ENCODE peak calls at places on chromosome 11, in nine cellular contexts. J is neural progenitor cell; K is psoas muscle; U is ovary; C is lung; Q is neuronal stem cell; Z is CD4-positive, alpha-beta T cell; F is tibial nerve; M is mesendoderm. O is an unnamed sample.

GRCh38 chr11:77250881-77251640 is 50.4 kb downstream of the GDPD4 start:
- DNase-seq in J (no peak), K (no peak), U (no peak), C (no peak), Q (no peak), Z (no peak), F (no peak), M (no peak), O (no peak)

GRCh38 chr11:46582588-46582987 is 11.2 kb downstream of the AMBRA1 start:
- DNase-seq in J (no peak), K (no peak), U (no peak), C (no peak), Q (no peak), Z (no peak), F (no peak), M (no peak), O (no peak)

GRCh38 chr11:126544311-126545056 is 189.0 kb downstream of the ST3GAL4 start:
- DNase-seq in J (peak; percentile 94), K (no peak), U (no peak), C (no peak), Q (peak; percentile 79), Z (no peak), F (no peak), M (peak; percentile 83), O (no peak)

GRCh38 chr11:28697920-28698827 is 590.0 kb downstream of the METTL15 start:
- DNase-seq in J (peak; percentile 84), K (peak; percentile 28), U (peak; percentile 57), C (no peak), Q (peak; percentile 81), Z (no peak), F (peak; percentile 54), M (peak; percentile 74), O (peak; percentile 49)

GRCh38 chr11:57641426-57641825 is 8.3 kb downstream of the YPEL4 start:
- DNase-seq in J (peak; percentile 60), K (no peak), U (no peak), C (no peak), Q (no peak), Z (no peak), F (no peak), M (peak; percentile 79), O (no peak)

GRCh38 chr11:108967571-108967970 is 302.7 kb downstream of the DDX10 start:
- DNase-seq in J (no peak), K (no peak), U (no peak), C (no peak), Q (no peak), Z (no peak), F (no peak), M (peak; percentile 36), O (no peak)

GRCh38 chr11:84558085-84558905 is 1068.8 kb downstream of the DLG2 start:
- DNase-seq in J (peak; percentile 61), K (no peak), U (no peak), C (no peak), Q (peak; percentile 24), Z (no peak), F (peak; percentile 13), M (peak; percentile 74), O (no peak)

GRCh38 chr11:94832604-94833238 is 64.6 kb downstream of the AMOTL1 start:
- DNase-seq in J (no peak), K (no peak), U (no peak), C (no peak), Q (no peak), Z (no peak), F (no peak), M (peak; percentile 80), O (no peak)

GRCh38 chr11:64076764-64077163 is 41.0 kb downstream of the FLRT1 start:
- DNase-seq in J (no peak), K (no peak), U (no peak), C (no peak), Q (no peak), Z (no peak), F (no peak), M (no peak), O (no peak)

GRCh38 chr11:65305501-65306268 is 9.0 kb upstream of the CDC42EP2 start:
- DNase-seq in J (no peak), K (no peak), U (peak; percentile 50), C (no peak), Q (no peak), Z (no peak), F (no peak), M (no peak), O (no peak)

GRCh38 chr11:57425565-57426438 is 1.1 kb downstream of the SLC43A3 start:
- DNase-seq in J (no peak), K (peak; percentile 76), U (peak; percentile 74), C (peak; percentile 72), Q (no peak), Z (no peak), F (peak; percentile 59), M (no peak), O (no peak)

GRCh38 chr11:103877221-103877620 is 159.2 kb upstream of the DDI1 start:
- DNase-seq in J (no peak), K (no peak), U (no peak), C (no peak), Q (no peak), Z (no peak), F (no peak), M (peak; percentile 35), O (no peak)

GRCh38 chr11:69848196-69848595 is 29.0 kb upstream of the FGF3 start:
- DNase-seq in J (no peak), K (no peak), U (no peak), C (no peak), Q (no peak), Z (no peak), F (no peak), M (no peak), O (peak; percentile 45)

GRCh38 chr11:123519055-123519796 is 89.2 kb downstream of the GRAMD1B start:
- DNase-seq in J (no peak), K (no peak), U (peak; percentile 45), C (no peak), Q (no peak), Z (no peak), F (no peak), M (peak; percentile 44), O (no peak)

GRCh38 chr11:117438371-117439000 is 110.8 kb downstream of the CEP164 start:
- DNase-seq in J (no peak), K (no peak), U (no peak), C (no peak), Q (no peak), Z (no peak), F (no peak), M (no peak), O (no peak)

GRCh38 chr11:58498464-58498863 is 9.4 kb downstream of the OR5B21 start:
- DNase-seq in J (no peak), K (no peak), U (no peak), C (no peak), Q (no peak), Z (peak; percentile 1), F (no peak), M (no peak), O (no peak)

GRCh38 chr11:16867097-16867496 is 128.7 kb downstream of the C11orf58 start:
- DNase-seq in J (no peak), K (no peak), U (no peak), C (no peak), Q (no peak), Z (no peak), F (no peak), M (peak; percentile 57), O (no peak)

GRCh38 chr11:78809931-78810481 is 235.3 kb upstream of the NARS2 start:
- DNase-seq in J (no peak), K (no peak), U (peak; percentile 53), C (no peak), Q (no peak), Z (no peak), F (no peak), M (no peak), O (peak; percentile 81)

GRCh38 chr11:16817321-16817720 is 78.9 kb downstream of the C11orf58 start:
- DNase-seq in J (no peak), K (no peak), U (no peak), C (no peak), Q (no peak), Z (no peak), F (no peak), M (no peak), O (no peak)

GRCh38 chr11:132620423-132620822 is 911.9 kb downstream of the OPCML start:
- DNase-seq in J (no peak), K (no peak), U (no peak), C (no peak), Q (no peak), Z (no peak), F (no peak), M (no peak), O (no peak)

GRCh38 chr11:68077617-68078592 is 39.1 kb downstream of the TCIRG1 start:
- DNase-seq in J (no peak), K (no peak), U (no peak), C (no peak), Q (no peak), Z (no peak), F (no peak), M (no peak), O (peak; percentile 44)
- H3K27ac ChIP-seq in J (no peak overlapping the region), K (no peak overlapping the region), U (no peak overlapping the region), C (no peak overlapping the region), Q (no peak overlapping the region), Z (no peak overlapping the region), F (no peak overlapping the region), M (no peak overlapping the region), O (no peak overlapping the region)

DNA sequence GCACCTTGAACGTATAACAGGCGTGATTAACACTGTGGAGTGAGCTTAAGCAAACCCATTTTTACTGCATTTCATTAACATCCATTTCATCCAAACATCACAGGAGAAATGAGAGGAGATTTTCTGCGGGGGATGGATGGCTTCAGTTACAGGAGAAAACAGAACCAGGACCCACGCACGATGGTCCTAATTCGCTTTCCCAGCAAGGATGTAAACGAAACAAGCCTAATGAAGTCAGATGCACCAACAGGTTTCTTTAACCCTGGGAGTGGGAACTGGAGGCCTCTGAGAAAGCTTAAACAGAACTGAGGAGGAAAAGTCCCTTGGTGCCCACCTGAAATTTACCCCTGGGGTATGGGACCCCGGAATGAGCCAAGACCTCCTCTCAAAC is 2.7 kb downstream of the CADM1 start:
- DNase-seq in J (peak; percentile 16), K (no peak), U (no peak), C (no peak), Q (no peak), Z (no peak), F (no peak), M (peak; percentile 16), O (no peak)
- H3K27me3 ChIP-seq in J (peaks cover 27% of the 10 kb centered on the region), K (no peaks in the 10 kb centered on the region), U (no peaks in the 10 kb centered on the region), C (no peaks in the 10 kb centered on the region), Q (no peaks in the 10 kb centered on the region), Z (peaks cover 83% of the 10 kb centered on the region), F (peaks cover 17% of the 10 kb centered on the region), M (peaks cover 21% of the 10 kb centered on the region), O (peaks cover 6% of the 10 kb centered on the region)

DNA sequence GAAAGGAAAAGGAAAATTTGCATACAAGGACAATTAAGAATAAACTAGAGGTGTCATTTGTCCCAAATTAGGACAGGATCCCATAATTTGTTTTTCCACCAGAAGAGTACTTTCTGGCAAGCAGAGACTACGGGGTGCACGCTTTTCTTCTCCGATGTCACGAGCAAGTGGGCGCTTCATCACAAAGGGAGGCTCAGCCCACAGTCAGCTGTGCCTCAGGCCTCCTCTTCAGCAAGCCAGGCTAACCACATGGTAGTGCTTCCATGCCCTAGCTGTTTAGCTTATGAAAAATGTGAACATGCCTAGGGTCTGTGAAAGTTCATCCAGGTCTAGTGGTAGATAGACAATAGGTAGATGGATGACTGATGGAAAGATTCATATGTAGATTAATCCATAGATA is 68.8 kb upstream of the LDLRAD3 start:
- DNase-seq in J (no peak), K (no peak), U (no peak), C (no peak), Q (no peak), Z (no peak), F (no peak), M (no peak), O (no peak)
- H3K27ac ChIP-seq in J (no peak overlapping the region), K (no peak overlapping the region), U (no peak overlapping the region), C (no peak overlapping the region), Q (no peak overlapping the region), Z (no peak overlapping the region), F (no peak overlapping the region), M (no peak overlapping the region), O (no peak overlapping the region)

GRCh38 chr11:22666320-22666699 is at the start of gene GAS2:
- DNase-seq in J (no peak), K (no peak), U (no peak), C (no peak), Q (no peak), Z (no peak), F (no peak), M (no peak), O (no peak)
- H3K27me3 ChIP-seq in J (peaks cover 64% of the 10 kb centered on the region), K (no peaks in the 10 kb centered on the region), U (no peaks in the 10 kb centered on the region), C (no peaks in the 10 kb centered on the region), Q (no peaks in the 10 kb centered on the region), Z (peaks cover 50% of the 10 kb centered on the region), F (peaks cover 3% of the 10 kb centered on the region), M (peaks cover 4% of the 10 kb centered on the region), O (peaks cover 57% of the 10 kb centered on the region)